ENCODE peak calls at places on chromosomes 16 and 17, in nine cellular contexts. W is right cardiac atrium; E is pancreas; X is activated CD8-positive, alpha-beta T cell treated with anti-CD3 and anti-CD28 coated beads, Interleukin-2, amount 10 ng/mL, durations not matched to agents 7 days and 5 days; A is T-helper 17 cell; M is body of pancreas; V is psoas muscle; J is activated B cell treated with CpG ODN at 0.5 μM for 24 hours; Y is activated CD8-positive, alpha-beta memory T cell treated with anti-CD3 and anti-CD28 coated beads, Interleukin-2, amount 10 ng/mL, durations not matched to agents 7 days and 5 days. I is an unnamed sample.

GRCh38 chr16:49800876-49801275 is 55.0 kb downstream of the ZNF423 start:
- ATAC-seq in J (no peak), A (no peak), E (no peak), M (no peak), V (no peak), X (no peak), Y (no peak), W (peak; percentile 9), I (no peak)

GRCh38 chr17:12222392-12222791 is 201.7 kb downstream of the MAP2K4 start:
- ATAC-seq in X (no peak), J (no peak), M (no peak), Y (no peak), E (no peak), V (no peak), W (no peak), A (no peak), I (no peak)

GRCh38 chr17:28675980-28676379 is 14.0 kb downstream of the SUPT6H start:
- ATAC-seq in V (no peak), W (no peak), X (no peak), E (no peak), M (no peak), A (no peak), Y (no peak), J (no peak), I (peak; percentile 72)

GRCh38 chr16:27972500-27972899 is 91.0 kb downstream of the GSG1L start:
- ATAC-seq in X (peak; percentile 93), J (peak; percentile 77), V (no peak), W (peak; percentile 15), A (peak; percentile 88), E (no peak), M (no peak), Y (peak; percentile 93), I (peak; percentile 76)

GRCh38 chr17:33506889-33507650 is 214.0 kb upstream of the ASIC2 start:
- ATAC-seq in W (peak; percentile 63), V (no peak), M (no peak), E (no peak), J (no peak), A (no peak), X (no peak), Y (no peak), I (no peak)

GRCh38 chr16:68696514-68696913 is 40.6 kb upstream of the CDH1 start:
- ATAC-seq in Y (no peak), V (no peak), A (no peak), W (no peak), X (no peak), J (no peak), M (no peak), E (no peak), I (no peak)

GRCh38 chr17:44503080-44503842 is at the start of gene GPATCH8:
- ATAC-seq in V (peak; percentile 98), M (peak; percentile 97), J (peak; percentile 90), Y (peak; percentile 96), W (peak; percentile 97), A (peak; percentile 89), E (peak; percentile 97), X (peak; percentile 97), I (peak; percentile 98)

GRCh38 chr17:14206891-14207290 is 29.8 kb downstream of the CDRT15 start:
- ATAC-seq in A (no peak), W (peak; percentile 8), Y (no peak), J (no peak), E (no peak), V (no peak), M (no peak), X (no peak), I (no peak)

GRCh38 chr17:79064026-79064425 is 10.6 kb upstream of the ENGASE start:
- ATAC-seq in M (no peak), V (no peak), E (no peak), A (no peak), W (no peak), X (no peak), J (no peak), Y (no peak), I (no peak)

GRCh38 chr16:4194661-4195060 is 47.2 kb downstream of the SRL start:
- ATAC-seq in E (no peak), A (no peak), V (no peak), W (no peak), Y (no peak), M (no peak), J (no peak), X (no peak), I (no peak)

GRCh38 chr16:70703041-70703834 is 17.4 kb upstream of the MTSS2 start:
- ATAC-seq in E (no peak), W (peak; percentile 73), Y (no peak), J (no peak), X (no peak), V (peak; percentile 68), A (no peak), M (no peak), I (no peak)

GRCh38 chr17:28001149-28001548 is 41.3 kb upstream of the NLK start:
- ATAC-seq in Y (no peak), V (no peak), X (no peak), A (no peak), W (no peak), J (no peak), E (no peak), M (no peak), I (no peak)

GRCh38 chr17:31321481-31321880 is at the start of gene EVI2A:
- ATAC-seq in W (peak; percentile 40), X (peak; percentile 94), Y (peak; percentile 93), V (no peak), M (no peak), J (peak; percentile 69), E (no peak), A (peak; percentile 89), I (peak; percentile 39)

GRCh38 chr17:4738136-4739121 is 1.2 kb upstream of the ZMYND15 start:
- ATAC-seq in Y (peak; percentile 20), X (peak; percentile 25), A (peak; percentile 66), V (no peak), J (peak; percentile 11), W (no peak), M (peak; percentile 35), E (no peak), I (peak; percentile 65)

GRCh38 chr16:55333690-55334089 is 9.7 kb downstream of the IRX6 start:
- ATAC-seq in W (no peak), Y (no peak), V (no peak), M (no peak), E (no peak), A (no peak), J (peak; percentile 79), X (no peak), I (peak; percentile 70)

GRCh38 chr16:14501331-14502255 is 128.5 kb downstream of the PARN start:
- ATAC-seq in W (peak; percentile 94), Y (no peak), X (no peak), M (peak; percentile 89), J (no peak), E (peak; percentile 75), A (no peak), V (peak; percentile 87), I (peak; percentile 92)

GRCh38 chr17:66040402-66040801 is 151.5 kb downstream of the CEP112 start:
- ATAC-seq in A (no peak), X (no peak), W (no peak), J (no peak), V (no peak), E (no peak), Y (no peak), M (no peak), I (no peak)

GRCh38 chr16:4212207-4212933 is 29.5 kb downstream of the SRL start:
- ATAC-seq in J (no peak), Y (no peak), W (peak; percentile 89), A (no peak), E (no peak), V (peak; percentile 77), X (no peak), M (no peak), I (peak; percentile 3)

GRCh38 chr16:19517424-19518089 is 4.3 kb downstream of the GDE1 start:
- ATAC-seq in E (no peak), X (no peak), W (no peak), A (no peak), J (no peak), Y (peak; percentile 16), M (no peak), V (no peak), I (peak; percentile 59)

GRCh38 chr17:66449418-66449977 is 147.1 kb downstream of the PRKCA start:
- ATAC-seq in J (no peak), V (no peak), W (no peak), X (no peak), M (no peak), A (no peak), Y (no peak), E (no peak), I (no peak)

GRCh38 chr16:88508376-88508867 is 55.3 kb downstream of the ZFPM1 start:
- ATAC-seq in J (no peak), Y (no peak), W (no peak), A (no peak), X (no peak), E (peak; percentile 2), M (no peak), V (no peak), I (no peak)

GRCh38 chr17:21458036-21458435 is 81.9 kb downstream of the KCNJ12 start:
- ATAC-seq in W (no peak), A (no peak), X (no peak), Y (no peak), E (no peak), J (no peak), M (no peak), V (no peak), I (no peak)

GRCh38 chr17:48426019-48426418 is 4.0 kb downstream of the SKAP1 start:
- ATAC-seq in M (no peak), A (no peak), V (no peak), E (no peak), W (no peak), J (no peak), Y (no peak), X (no peak), I (no peak)

GRCh38 chr17:46910179-46910927 is 12.6 kb upstream of the GOSR2 start:
- ATAC-seq in Y (no peak), X (no peak), E (peak; percentile 78), W (no peak), V (no peak), J (no peak), A (no peak), M (peak; percentile 48), I (no peak)

GRCh38 chr17:78707016-78707415 is 75.1 kb downstream of the CYTH1 start:
- ATAC-seq in M (no peak), X (no peak), V (no peak), W (peak; percentile 50), E (no peak), Y (no peak), A (no peak), J (no peak), I (no peak)

GRCh38 chr16:57612494-57612893 is 15.9 kb upstream of the ADGRG1 start:
- ATAC-seq in M (no peak), V (no peak), E (no peak), J (no peak), W (no peak), X (no peak), A (no peak), Y (no peak), I (no peak)

GRCh38 chr17:60383379-60383778 is 8.6 kb downstream of the USP32 start:
- ATAC-seq in V (no peak), A (no peak), W (no peak), Y (no peak), M (no peak), E (no peak), J (no peak), X (no peak), I (no peak)

GRCh38 chr17:73365934-73366623 is 54.3 kb upstream of the CDC42EP4 start:
- ATAC-seq in A (no peak), V (peak; percentile 20), E (no peak), M (peak; percentile 10), W (peak; percentile 69), Y (no peak), J (peak; percentile 31), X (no peak), I (no peak)

GRCh38 chr16:76278976-76279375 is 1.8 kb downstream of the CNTNAP4 start:
- ATAC-seq in M (no peak), E (no peak), Y (no peak), V (no peak), X (no peak), J (no peak), W (peak; percentile 54), A (no peak), I (no peak)

GRCh38 chr17:732788-733720 is 658 bp downstream of the TLCD3A start:
- ATAC-seq in W (peak; percentile 72), A (peak; percentile 58), X (peak; percentile 43), J (peak; percentile 51), M (peak; percentile 64), E (peak; percentile 51), Y (peak; percentile 54), V (peak; percentile 62), I (peak; percentile 27)

GRCh38 chr16:84284168-84284722 is 10.4 kb upstream of the WFDC1 start:
- ATAC-seq in X (no peak), M (peak; percentile 59), A (no peak), E (no peak), J (no peak), W (peak; percentile 91), Y (no peak), V (no peak), I (peak; percentile 67)

I was measured in esophagus mucosa.